ENCODE peak calls at places on chromosome 7, in eight cellular contexts. P, C, J, I, T, L, Z and V are unnamed samples. For H3K4me1, the result is how much of the 10 kb centered on the place peaks cover.

GRCh38 chr7:140656548-140657515 is 15.9 kb upstream of the ADCK2 start:
- DNase-seq in I (no peak), P (no peak), T (peak), J (peak), C (peak), L (no peak), Z (no peak), V (peak)

GRCh38 chr7:30649717-30650116 is 32.5 kb downstream of the CRHR2 start:
- DNase-seq in Z (no peak), P (no peak), J (no peak), T (no peak), I (no peak), L (no peak), C (no peak), V (no peak)

GRCh38 chr7:2709553-2710165 is 21.7 kb downstream of the AMZ1 start:
- DNase-seq in L (peak), I (peak), T (peak), J (peak), C (peak), Z (no peak), P (peak), V (peak)

GRCh38 chr7:31776616-31777015 is 89.6 kb downstream of the PPP1R17 start:
- DNase-seq in L (no peak), J (peak), T (no peak), I (no peak), P (no peak), C (no peak), Z (no peak), V (no peak)

GRCh38 chr7:132138817-132139216 is 437.5 kb downstream of the PLXNA4 start:
- DNase-seq in C (no peak), J (no peak), P (no peak), L (no peak), Z (no peak), I (no peak), T (no peak), V (no peak)

GRCh38 chr7:83824214-83824613 is 175.3 kb upstream of the SEMA3E start:
- DNase-seq in L (no peak), C (no peak), P (no peak), T (no peak), J (peak), I (no peak), Z (no peak), V (no peak)

GRCh38 chr7:150620617-150621371 is 11.4 kb downstream of the GIMAP6 start:
- DNase-seq in Z (no peak), J (no peak), C (no peak), P (no peak), I (no peak), L (no peak), T (no peak), V (no peak)

GRCh38 chr7:112575864-112576263 is 95.1 kb downstream of the LSMEM1 start:
- DNase-seq in J (no peak), P (no peak), L (no peak), I (no peak), T (no peak), C (no peak), Z (no peak), V (no peak)

GRCh38 chr7:37557810-37558209 is 109.1 kb upstream of the ELMO1 start:
- DNase-seq in L (no peak), J (no peak), T (no peak), C (no peak), I (no peak), P (no peak), Z (no peak), V (peak)

GRCh38 chr7:15433154-15433553 is 128.7 kb downstream of the AGMO start:
- DNase-seq in Z (no peak), L (no peak), I (no peak), C (no peak), T (no peak), J (no peak), P (no peak), V (no peak)

GRCh38 chr7:142349670-142350405 is 92.0 kb upstream of the PRSS58 start:
- DNase-seq in Z (no peak), P (no peak), I (no peak), J (no peak), C (peak), L (no peak), T (no peak), V (no peak)

GRCh38 chr7:71682841-71683341 is 550.9 kb downstream of the GALNT17 start:
- DNase-seq in J (no peak), L (no peak), T (no peak), Z (no peak), I (no peak), P (no peak), C (no peak), V (peak)

GRCh38 chr7:80236696-80237095 is 102.1 kb downstream of the GNAI1 start:
- DNase-seq in Z (no peak), L (no peak), T (no peak), I (no peak), C (no peak), P (no peak), J (peak), V (no peak)

GRCh38 chr7:99375070-99375807 is 709 bp downstream of the ARPC1B start:
- DNase-seq in I (peak), P (peak), J (peak), Z (peak), L (peak), T (peak), C (peak), V (peak)

GRCh38 chr7:95529701-95530100 is 44.0 kb downstream of the ASB4 start:
- DNase-seq in L (no peak), P (no peak), T (no peak), Z (no peak), I (no peak), J (no peak), C (no peak), V (no peak)

GRCh38 chr7:151705744-151706567 is 171.0 kb downstream of the PRKAG2 start:
- DNase-seq in Z (no peak), T (no peak), C (peak), P (no peak), J (peak), L (peak), I (no peak), V (peak)

GRCh38 chr7:47636111-47636692 is 54.3 kb upstream of the TNS3 start:
- DNase-seq in Z (no peak), L (no peak), T (no peak), J (no peak), P (no peak), C (no peak), I (no peak), V (no peak)

GRCh38 chr7:44431091-44431608 is 59.3 kb downstream of the NUDCD3 start:
- DNase-seq in L (no peak), C (peak), P (no peak), J (peak), I (no peak), T (no peak), Z (no peak), V (peak)

GRCh38 chr7:42475082-42475481 is 238.1 kb upstream of the GLI3 start:
- DNase-seq in C (no peak), P (no peak), I (no peak), T (no peak), Z (no peak), L (no peak), J (no peak), V (no peak)

GRCh38 chr7:145106001-145106400 is 270.1 kb upstream of the TPK1 start:
- DNase-seq in P (no peak), J (no peak), C (no peak), Z (no peak), L (no peak), I (no peak), T (no peak), V (peak)

GRCh38 chr7:100220833-100221718 is 1.3 kb downstream of the PVRIG start:
- DNase-seq in I (no peak), J (no peak), Z (no peak), P (peak), C (no peak), L (peak), T (no peak), V (no peak)

GRCh38 chr7:577971-578370 is 58.3 kb upstream of the PDGFA start:
- DNase-seq in Z (no peak), P (no peak), L (peak), I (no peak), C (no peak), T (no peak), J (no peak), V (no peak)

GRCh38 chr7:139886206-139886605 is 57.1 kb downstream of the TBXAS1 start:
- DNase-seq in T (no peak), L (no peak), J (no peak), Z (no peak), C (no peak), I (no peak), P (no peak), V (no peak)

GRCh38 chr7:105877736-105878135 is 1.3 kb upstream of the ATXN7L1 start:
- DNase-seq in L (no peak), Z (no peak), P (no peak), T (no peak), I (no peak), J (no peak), C (no peak), V (no peak)

GRCh38 chr7:4140933-4141332 is 541.2 kb upstream of the FOXK1 start:
- DNase-seq in C (no peak), Z (no peak), I (peak), T (no peak), J (no peak), L (no peak), P (no peak), V (no peak)

GRCh38 chr7:4136501-4137110 is 545.5 kb upstream of the FOXK1 start:
- DNase-seq in C (no peak), I (peak), Z (no peak), P (no peak), L (no peak), T (no peak), J (no peak), V (no peak)

GRCh38 chr7:4143006-4143405 is 539.1 kb upstream of the FOXK1 start:
- DNase-seq in C (no peak), T (no peak), Z (no peak), I (no peak), L (no peak), P (no peak), J (no peak), V (no peak)

GRCh38 chr7:4138866-4139265 is 543.2 kb upstream of the FOXK1 start:
- DNase-seq in L (no peak), C (no peak), T (no peak), J (no peak), I (peak), P (no peak), Z (no peak), V (no peak)

GRCh38 chr7:4139656-4140320 is 542.3 kb upstream of the FOXK1 start:
- DNase-seq in C (no peak), L (no peak), Z (no peak), J (no peak), P (no peak), T (no peak), I (peak), V (no peak)
- H3K4me1 ChIP-seq in C (under half), L (under half), Z (under half), J (under half), P (under half), T (under half), I (under half), V (under half)

GRCh38 chr7:157056246-157056645 is 45.8 kb upstream of the MNX1 start:
- DNase-seq in T (no peak), J (no peak), Z (no peak), P (no peak), C (no peak), L (no peak), I (no peak), V (no peak)

GRCh38 chr7:157059534-157059933 is 49.1 kb upstream of the MNX1 start:
- DNase-seq in T (no peak), C (no peak), P (no peak), L (no peak), I (no peak), Z (no peak), J (no peak), V (no peak)

GRCh38 chr7:157058026-157058425 is 47.6 kb upstream of the MNX1 start:
- DNase-seq in T (no peak), L (no peak), I (no peak), C (no peak), J (no peak), P (no peak), Z (no peak), V (no peak)

GRCh38 chr7:157056957-157057902 is 46.8 kb upstream of the MNX1 start:
- DNase-seq in Z (no peak), L (no peak), T (no peak), I (no peak), J (no peak), C (no peak), P (no peak), V (no peak)

GRCh38 chr7:157058701-157059100 is 48.2 kb upstream of the MNX1 start:
- DNase-seq in L (no peak), T (no peak), J (no peak), C (no peak), Z (no peak), I (no peak), P (no peak), V (no peak)
- TF ChIP-seq CTCF in L (no peak), T (no peak), J (no peak), C (no peak), Z (no peak), I (no peak), P (no peak), V (no peak)

GRCh38 chr7:27122075-27122910 is 8.3 kb downstream of the HOXA4 start:
- DNase-seq in P (no peak), L (no peak), J (peak), T (no peak), C (no peak), I (peak), Z (no peak), V (no peak)
- H3K4me1 ChIP-seq in P (under half), L (under half), J (under half), T (under half), C (under half), I (under half), Z (under half), V (under half)

GRCh38 chr7:157768198-157768597 is 431.4 kb downstream of the DNAJB6 start:
- DNase-seq in P (no peak), T (no peak), L (peak), Z (no peak), I (no peak), J (no peak), C (no peak), V (no peak)

GRCh38 chr7:157769016-157769869 is 432.4 kb downstream of the DNAJB6 start:
- DNase-seq in Z (no peak), L (peak), I (no peak), T (no peak), J (no peak), P (no peak), C (no peak), V (no peak)

GRCh38 chr7:157766098-157766497 is 429.3 kb downstream of the DNAJB6 start:
- DNase-seq in C (no peak), T (no peak), Z (no peak), P (no peak), I (no peak), J (no peak), L (no peak), V (no peak)

GRCh38 chr7:157769870-157770213 is 433.0 kb downstream of the DNAJB6 start:
- DNase-seq in I (no peak), C (no peak), P (no peak), J (no peak), T (no peak), L (peak), Z (no peak), V (no peak)

DNA sequence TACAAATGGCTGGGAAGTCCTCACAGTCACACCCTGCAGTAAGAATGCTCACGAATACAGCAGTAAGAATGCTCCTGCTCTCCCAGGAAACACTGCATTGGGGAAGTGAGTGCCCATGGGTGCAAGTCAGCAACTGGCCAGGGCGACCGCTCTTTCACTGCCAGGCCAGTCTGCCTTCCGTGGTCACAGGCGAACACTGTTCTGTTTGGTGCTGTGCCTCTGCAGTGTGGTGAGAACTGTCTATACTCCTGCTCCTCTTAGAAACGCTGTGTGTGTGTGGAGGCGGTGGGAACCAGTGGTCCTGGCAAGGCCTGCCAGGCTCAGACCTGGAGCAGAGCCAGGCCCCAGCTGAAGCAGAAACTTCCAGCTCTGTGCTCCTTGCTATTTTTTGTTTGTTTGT is 430.7 kb downstream of the DNAJB6 start:
- DNase-seq in J (no peak), I (no peak), Z (no peak), C (no peak), P (no peak), T (no peak), L (no peak), V (no peak)
- TF ChIP-seq CTCF in J (no peak), I (no peak), Z (no peak), C (no peak), P (no peak), T (no peak), L (no peak), V (no peak)

DNA sequence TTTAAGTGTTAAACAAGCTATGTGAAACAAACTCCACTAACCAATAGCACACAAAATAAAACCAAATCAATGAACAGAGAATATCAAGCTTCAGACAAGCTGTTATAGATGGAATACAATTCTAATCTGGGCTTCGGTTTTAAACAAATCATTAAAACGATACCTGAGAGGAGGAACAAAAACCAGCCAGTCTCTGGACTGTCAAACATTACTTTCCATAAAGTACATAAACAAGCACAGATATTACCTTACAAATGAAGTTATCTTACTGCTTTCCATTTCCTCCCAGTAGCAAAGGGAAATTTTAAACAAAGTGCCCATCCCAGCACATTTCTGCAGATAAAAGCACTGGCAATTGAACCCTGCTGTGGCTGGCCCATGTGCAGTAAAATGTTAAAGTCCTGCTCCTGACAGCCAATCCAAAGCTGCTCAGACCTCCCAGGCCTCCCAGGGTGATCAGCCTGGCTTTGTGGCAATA is 128.0 kb downstream of the NRCAM start:
- DNase-seq in Z (no peak), I (no peak), L (no peak), T (no peak), C (no peak), P (no peak), J (no peak), V (no peak)
- H3K4me1 ChIP-seq in Z (under half), I (under half), L (under half), T (under half), C (under half), P (under half), J (under half), V (under half)